ENCODE peak calls at places on chromosome 18, in four cellular contexts. U is CD4-positive, alpha-beta T cell; F is hepatocyte; K is fibroblast of mammary gland. N is an unnamed sample.

GRCh38 chr18:42931501-42931900 is 184.0 kb downstream of the RIT2 start:
- DNase-seq in U (no peak), F (peak), K (peak), N (no peak)

GRCh38 chr18:62944454-62944853 is 229.1 kb downstream of the PHLPP1 start:
- DNase-seq in K (peak), U (no peak), F (no peak), N (no peak)

GRCh38 chr18:2906522-2907458 is 60.0 kb downstream of the EMILIN2 start:
- DNase-seq in F (peak), K (no peak), U (peak), N (peak)

GRCh38 chr18:33746261-33746660 is 168.2 kb downstream of the ASXL3 start:
- DNase-seq in K (no peak), U (no peak), F (no peak), N (no peak)

GRCh38 chr18:52160652-52161051 is 179.3 kb upstream of the DCC start:
- DNase-seq in K (no peak), U (no peak), F (peak), N (no peak)

GRCh38 chr18:63410792-63411191 is 11.5 kb downstream of the VPS4B start:
- DNase-seq in K (peak), U (no peak), F (peak), N (no peak)

GRCh38 chr18:75221902-75222301 is 11.3 kb downstream of the TSHZ1 start:
- DNase-seq in K (no peak), F (no peak), U (no peak), N (no peak)

GRCh38 chr18:72878143-72878542 is 10.4 kb upstream of the NETO1 start:
- DNase-seq in U (no peak), K (no peak), F (no peak), N (no peak)

GRCh38 chr18:79378416-79379250 is 17.1 kb upstream of the NFATC1 start:
- DNase-seq in K (peak), F (peak), U (peak), N (peak)

GRCh38 chr18:33440011-33440383 is 524 bp downstream of the CCDC178 start:
- DNase-seq in F (peak), U (no peak), K (peak), N (peak)

GRCh38 chr18:6859676-6860422 is 130.3 kb downstream of the ARHGAP28 start:
- DNase-seq in K (peak), U (no peak), F (no peak), N (no peak)

GRCh38 chr18:46712406-46712805 is 44.4 kb downstream of the ST8SIA5 start:
- DNase-seq in K (peak), F (peak), U (no peak), N (no peak)

GRCh38 chr18:51716277-51716676 is 518.8 kb upstream of the MEX3C start:
- DNase-seq in U (no peak), K (no peak), F (no peak), N (no peak)

GRCh38 chr18:64134044-64134757 is 14.7 kb downstream of the LINC00305 start:
- DNase-seq in K (no peak), F (no peak), U (no peak), N (no peak)

GRCh38 chr18:26322892-26323653 is 96.8 kb downstream of the TAF4B start:
- DNase-seq in U (no peak), F (no peak), K (peak), N (no peak)

GRCh38 chr18:10329116-10329515 is 125.3 kb upstream of the APCDD1 start:
- DNase-seq in F (no peak), U (no peak), K (peak), N (no peak)

GRCh38 chr18:36786686-36787085 is 42.1 kb downstream of the TPGS2 start:
- DNase-seq in K (peak), U (no peak), F (peak), N (no peak)

GRCh38 chr18:57547260-57547659 is 39.2 kb downstream of the FECH start:
- DNase-seq in K (no peak), U (no peak), F (no peak), N (no peak)

GRCh38 chr18:68662779-68663178 is 52.1 kb downstream of the TMX3 start:
- DNase-seq in K (peak), U (no peak), F (no peak), N (no peak)

GRCh38 chr18:79921984-79922965 is 29.2 kb downstream of the SLC66A2 start:
- DNase-seq in F (no peak), U (no peak), K (no peak), N (no peak)

GRCh38 chr18:40152859-40153258 is 1802.2 kb upstream of the PIK3C3 start:
- DNase-seq in U (no peak), F (no peak), K (peak), N (no peak)

GRCh38 chr18:8443505-8443904 is 165.7 kb upstream of the RAB12 start:
- DNase-seq in U (no peak), K (peak), F (no peak), N (no peak)

GRCh38 chr18:11874676-11875075 is 23.5 kb downstream of the CHMP1B start:
- DNase-seq in U (no peak), K (no peak), F (no peak), N (no peak)

GRCh38 chr18:11873670-11874340 is 22.6 kb downstream of the CHMP1B start:
- DNase-seq in U (no peak), K (no peak), F (no peak), N (no peak)

GRCh38 chr18:11868230-11868629 is 17.0 kb downstream of the CHMP1B start:
- DNase-seq in F (no peak), U (no peak), K (no peak), N (no peak)

GRCh38 chr18:11871501-11871900 is 20.3 kb downstream of the CHMP1B start:
- DNase-seq in U (no peak), K (no peak), F (no peak), N (peak)

GRCh38 chr18:11872479-11873136 is 21.4 kb downstream of the CHMP1B start:
- DNase-seq in F (peak), K (no peak), U (no peak), N (peak)
- TF ChIP-seq CTCF in F (peak), K (peak), U (peak), N (no peak)

DNA sequence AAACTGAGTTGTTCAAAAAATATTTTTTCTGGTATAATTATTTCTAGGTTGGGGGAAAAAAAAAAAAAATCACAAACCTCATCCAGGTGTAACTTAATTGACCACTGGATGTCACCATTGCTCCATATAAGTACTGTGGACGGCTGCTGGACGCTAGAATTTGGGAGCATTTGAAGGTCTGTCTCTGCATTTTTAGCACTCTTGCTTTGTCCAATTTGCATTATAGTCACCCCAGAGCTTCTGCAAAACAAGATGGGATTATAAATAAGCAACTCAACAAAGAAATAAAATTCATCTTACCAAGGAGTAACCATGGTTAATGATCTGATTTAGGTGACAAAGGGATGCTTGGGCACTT is 83.7 kb downstream of the HRH4 start:
- DNase-seq in K (peak), U (no peak), F (peak), N (no peak)
- TF ChIP-seq CTCF in K (peak), U (no peak), F (peak), N (no peak)

GRCh38 chr18:38047820-38048219 is 482.2 kb upstream of the CELF4 start:
- DNase-seq in U (no peak), K (no peak), F (no peak), N (no peak)
- TF ChIP-seq CTCF in U (no peak), K (no peak), F (peak), N (no peak)

DNA sequence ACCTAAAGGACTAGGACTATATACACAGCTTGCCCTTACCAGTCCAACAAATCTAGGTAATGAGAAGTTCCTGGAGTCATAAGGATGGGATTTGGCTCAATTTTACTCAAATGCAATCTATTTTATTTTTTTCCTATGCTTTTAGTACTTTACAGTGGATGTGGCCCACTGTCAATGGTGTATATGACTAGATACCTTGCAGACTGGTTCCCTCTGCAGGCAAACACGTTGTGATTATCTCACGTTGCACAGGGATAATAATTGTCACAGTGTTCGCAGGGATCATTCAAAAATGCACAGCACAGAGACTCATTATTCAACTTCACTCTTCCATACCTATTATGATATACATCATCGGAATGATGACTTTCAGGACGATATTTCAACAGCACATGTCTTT is 359.7 kb downstream of the MBD2 start:
- DNase-seq in U (no peak), K (peak), F (no peak), N (no peak)
- TF ChIP-seq CTCF in U (no peak), K (peak), F (peak), N (no peak)

GRCh38 chr18:74082476-74083070 is 65.1 kb downstream of the FBXO15 start:
- DNase-seq in K (peak), F (peak), U (peak), N (peak)
- TF ChIP-seq CTCF in K (peak), F (peak), U (peak), N (no peak)

DNA sequence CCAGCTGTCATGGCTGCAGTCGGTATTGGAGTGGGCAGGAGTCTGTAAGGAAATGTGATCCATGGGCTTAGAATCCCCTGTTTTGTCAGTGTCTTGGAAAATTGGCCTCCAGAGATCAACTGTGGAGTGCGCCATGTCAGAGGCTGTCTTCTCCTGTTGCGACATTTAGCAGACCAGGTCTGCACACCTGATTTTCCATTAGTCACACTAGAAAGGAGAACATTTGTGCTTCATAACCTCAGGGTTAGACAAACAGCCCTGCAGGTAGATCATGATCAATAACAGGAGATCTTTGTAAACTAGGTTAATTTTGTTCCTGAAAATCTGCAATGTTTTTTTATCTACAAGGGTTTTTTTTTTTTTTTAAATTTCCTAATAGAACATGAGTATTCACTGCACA is 28.0 kb downstream of the LDLRAD4 start:
- DNase-seq in F (no peak), K (no peak), U (no peak), N (no peak)
- TF ChIP-seq CTCF in F (no peak), K (no peak), U (no peak), N (no peak)

GRCh38 chr18:49494660-49495059 is 7.6 kb upstream of the C18orf32 start:
- DNase-seq in F (no peak), U (no peak), K (peak), N (no peak)

GRCh38 chr18:49490246-49490762 is 3.3 kb upstream of the C18orf32 start:
- DNase-seq in U (no peak), F (no peak), K (peak), N (no peak)

GRCh38 chr18:49491534-49491856 is 4.5 kb upstream of the C18orf32 start:
- DNase-seq in F (no peak), K (peak), U (no peak), N (no peak)

GRCh38 chr18:49492694-49493033 is 5.6 kb upstream of the C18orf32 start:
- DNase-seq in F (no peak), U (no peak), K (no peak), N (no peak)

GRCh38 chr18:49491857-49492693 is 5.0 kb upstream of the C18orf32 start:
- DNase-seq in K (peak), F (peak), U (peak), N (peak)
- TF ChIP-seq CTCF in K (no peak), F (no peak), U (no peak), N (no peak)

GRCh38 chr18:48639772-48640432 is 101.1 kb downstream of the CTIF start:
- DNase-seq in F (no peak), K (no peak), U (no peak), N (no peak)
- TF ChIP-seq CTCF in F (no peak), K (peak), U (no peak), N (no peak)

GRCh38 chr18:32200766-32201165 is 10.9 kb downstream of the MEP1B start:
- DNase-seq in K (no peak), U (no peak), F (peak), N (no peak)
- TF ChIP-seq CTCF in K (no peak), U (no peak), F (no peak), N (no peak)

GRCh38 chr18:5603153-5603552 is 59.4 kb upstream of the EPB41L3 start:
- DNase-seq in K (no peak), F (no peak), U (no peak), N (no peak)

GRCh38 chr18:5596585-5596984 is 52.8 kb upstream of the EPB41L3 start:
- DNase-seq in K (no peak), U (no peak), F (no peak), N (no peak)

GRCh38 chr18:5604778-5605177 is 61.0 kb upstream of the EPB41L3 start:
- DNase-seq in K (no peak), F (no peak), U (no peak), N (no peak)

GRCh38 chr18:5601188-5601624 is 57.4 kb upstream of the EPB41L3 start:
- DNase-seq in U (no peak), F (peak), K (no peak), N (no peak)

GRCh38 chr18:5600376-5601071 is 56.7 kb upstream of the EPB41L3 start:
- DNase-seq in F (peak), U (no peak), K (peak), N (no peak)
- TF ChIP-seq CTCF in F (peak), U (no peak), K (peak), N (peak)